ENCODE peak calls at places on chromosomes 16 and 17, in five cellular contexts. C is H9, W is neuronal stem cell, D is PC-3, Z is mammary epithelial cell. K is an unnamed sample.

GRCh38 chr16:87331241-87331801 is 14.1 kb upstream of the C16orf95 start:
- DNase-seq in C (no peak), W (no peak), D (no peak), Z (no peak), K (no peak)

GRCh38 chr17:82320956-82321927 is 3.8 kb upstream of the CD7 start:
- DNase-seq in Z (no peak), W (no peak), C (peak), D (no peak), K (no peak)

GRCh38 chr16:28289939-28290862 is 2.1 kb upstream of the SBK1 start:
- DNase-seq in C (no peak), Z (no peak), W (no peak), D (no peak), K (no peak)

GRCh38 chr17:77644181-77644972 is 314.1 kb upstream of the TNRC6C start:
- DNase-seq in C (peak), D (no peak), W (no peak), Z (no peak), K (no peak)

GRCh38 chr16:55147401-55147800 is 176.6 kb upstream of the IRX6 start:
- DNase-seq in D (no peak), C (no peak), Z (no peak), W (no peak), K (no peak)

GRCh38 chr17:81641825-81642489 is 5.0 kb downstream of the TSPAN10 start:
- DNase-seq in Z (peak), C (no peak), W (no peak), D (peak), K (no peak)

GRCh38 chr16:57815987-57816745 is 13.9 kb upstream of the KIFC3 start:
- DNase-seq in C (peak), Z (peak), D (peak), W (no peak), K (no peak)

GRCh38 chr17:68353121-68353521 is 61.8 kb downstream of the ARSG start:
- DNase-seq in Z (no peak), W (no peak), D (peak), C (no peak), K (no peak)

GRCh38 chr16:69563605-69564580 is 1.9 kb upstream of the NFAT5 start:
- DNase-seq in D (peak), Z (peak), C (no peak), W (peak), K (peak)

GRCh38 chr17:38656959-38657823 is 17.6 kb downstream of the EPOP start:
- DNase-seq in Z (no peak), D (no peak), C (peak), W (no peak), K (no peak)

GRCh38 chr16:46923513-46924295 is 39.5 kb downstream of the GPT2 start:
- DNase-seq in W (no peak), D (no peak), C (no peak), Z (no peak), K (no peak)

GRCh38 chr17:31095239-31096105 is 695 bp downstream of the NF1 start:
- DNase-seq in W (peak), D (peak), Z (peak), C (peak), K (peak)

DNA sequence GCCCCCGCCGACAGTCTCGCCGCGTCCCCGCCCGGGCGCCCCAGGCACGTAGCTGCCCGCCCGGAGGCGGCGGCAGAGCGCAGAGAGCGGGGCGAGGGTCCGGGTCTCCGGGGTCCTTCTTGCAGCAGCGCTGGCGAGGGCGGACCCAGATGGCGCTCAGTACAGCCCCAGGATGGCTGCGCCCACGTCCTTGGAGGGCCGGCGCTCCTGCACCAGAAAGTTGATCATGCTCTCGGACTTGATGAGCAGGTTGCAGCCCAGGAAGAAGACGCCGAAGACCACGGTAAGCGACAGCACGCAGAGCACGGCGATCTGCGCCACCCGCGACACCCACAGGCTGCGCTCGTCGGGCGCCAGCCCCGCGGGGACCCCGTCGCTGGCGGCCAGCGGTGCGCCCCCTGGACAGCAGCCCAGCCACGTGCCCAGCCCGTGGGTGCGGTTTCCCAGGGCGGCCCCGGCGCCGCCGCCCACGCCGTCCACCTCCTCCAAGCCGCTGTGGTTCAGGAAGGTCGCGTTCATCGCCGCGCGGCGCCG is 497 bp downstream of the RPRML start:
- DNase-seq in C (peak), Z (no peak), W (peak), D (peak), K (no peak)
- H3K9ac ChIP-seq in C (no peak), Z (no peak), W (peak), D (no peak), K (peak)

GRCh38 chr16:12260119-12260646 is 283.6 kb downstream of the SNX29 start:
- DNase-seq in Z (no peak), D (no peak), W (no peak), C (no peak), K (no peak)
- H3K9ac ChIP-seq in Z (no peak), D (no peak), W (no peak), C (no peak), K (no peak)

GRCh38 chr17:74890554-74890953 is 2.9 kb downstream of the FADS6 start:
- DNase-seq in W (no peak), Z (no peak), C (no peak), D (no peak), K (no peak)
- H3K9ac ChIP-seq in W (no peak), Z (no peak), C (no peak), D (no peak), K (no peak)

DNA sequence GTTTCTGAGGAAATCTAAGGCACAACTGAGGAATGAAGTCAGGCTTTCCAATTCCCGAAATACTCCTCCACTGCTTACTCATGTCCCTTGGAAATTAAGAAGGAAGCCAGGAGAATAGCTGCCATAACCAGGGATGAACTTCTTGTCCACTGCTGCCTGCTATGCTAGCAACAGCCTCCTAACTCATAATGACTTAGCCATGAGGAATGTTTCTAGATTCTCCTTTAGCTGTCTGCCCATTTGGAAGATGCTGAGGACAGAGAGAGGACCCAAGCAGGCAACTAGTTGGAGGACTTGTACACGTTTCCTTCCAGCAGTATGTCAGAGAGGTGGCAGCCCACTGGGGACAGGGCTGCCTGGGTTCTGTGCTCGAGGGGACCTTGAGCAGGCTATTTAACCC is 939 bp upstream of the CCL2 start:
- DNase-seq in D (no peak), W (no peak), Z (no peak), C (no peak), K (no peak)
- H3K9ac ChIP-seq in D (no peak), W (no peak), Z (no peak), C (no peak), K (no peak)